ENCODE peak calls at places on chromosomes 5 and 9, in seven cellular contexts. One of them, this sample, is unnamed.

GRCh38 chr5:126732716-126733115 is 44.2 kb upstream of the LMNB1 start:
- DNase-seq in body of pancreas: peak
- DNase-seq in activated CD4-positive, alpha-beta T cell treated with anti-CD3 and anti-CD28 coated beads, Interleukin-2, amount 50 U/mL, for 48 hours: no peak
- DNase-seq in HS-5: no peak
- DNase-seq in stimulated activated CD8-positive, alpha-beta memory T cell treated with anti-CD3 and anti-CD28 coated beads, Interleukin-4, amount 100 ng/mL, for 1 hour: no peak
- DNase-seq in Calu3: no peak
- DNase-seq in SHP77: no peak
- DNase-seq in this sample: peak

GRCh38 chr5:96720408-96720807 is 58.2 kb downstream of the CAST start:
- DNase-seq in body of pancreas: no peak
- DNase-seq in SHP77: no peak
- DNase-seq in activated CD4-positive, alpha-beta T cell treated with anti-CD3 and anti-CD28 coated beads, Interleukin-2, amount 50 U/mL, for 48 hours: no peak
- DNase-seq in HS-5: no peak
- DNase-seq in stimulated activated CD8-positive, alpha-beta memory T cell treated with anti-CD3 and anti-CD28 coated beads, Interleukin-4, amount 100 ng/mL, for 1 hour: no peak
- DNase-seq in Calu3: no peak
- DNase-seq in this sample: no peak

GRCh38 chr5:153598099-153598498 is 107.6 kb downstream of the GRIA1 start:
- DNase-seq in body of pancreas: no peak
- DNase-seq in stimulated activated CD8-positive, alpha-beta memory T cell treated with anti-CD3 and anti-CD28 coated beads, Interleukin-4, amount 100 ng/mL, for 1 hour: no peak
- DNase-seq in activated CD4-positive, alpha-beta T cell treated with anti-CD3 and anti-CD28 coated beads, Interleukin-2, amount 50 U/mL, for 48 hours: no peak
- DNase-seq in SHP77: no peak
- DNase-seq in HS-5: no peak
- DNase-seq in Calu3: no peak
- DNase-seq in this sample: no peak

GRCh38 chr9:79889325-79889724 is 317.6 kb downstream of the TLE4 start:
- DNase-seq in SHP77: no peak
- DNase-seq in body of pancreas: no peak
- DNase-seq in stimulated activated CD8-positive, alpha-beta memory T cell treated with anti-CD3 and anti-CD28 coated beads, Interleukin-4, amount 100 ng/mL, for 1 hour: no peak
- DNase-seq in HS-5: no peak
- DNase-seq in activated CD4-positive, alpha-beta T cell treated with anti-CD3 and anti-CD28 coated beads, Interleukin-2, amount 50 U/mL, for 48 hours: no peak
- DNase-seq in Calu3: no peak
- DNase-seq in this sample: no peak

GRCh38 chr5:67241326-67241725 is 44.7 kb upstream of the CD180 start:
- DNase-seq in HS-5: no peak
- DNase-seq in Calu3: no peak
- DNase-seq in stimulated activated CD8-positive, alpha-beta memory T cell treated with anti-CD3 and anti-CD28 coated beads, Interleukin-4, amount 100 ng/mL, for 1 hour: no peak
- DNase-seq in activated CD4-positive, alpha-beta T cell treated with anti-CD3 and anti-CD28 coated beads, Interleukin-2, amount 50 U/mL, for 48 hours: no peak
- DNase-seq in body of pancreas: no peak
- DNase-seq in SHP77: no peak
- DNase-seq in this sample: no peak

GRCh38 chr9:27367175-27367798 is 70.3 kb upstream of the EQTN start:
- DNase-seq in HS-5: no peak
- DNase-seq in stimulated activated CD8-positive, alpha-beta memory T cell treated with anti-CD3 and anti-CD28 coated beads, Interleukin-4, amount 100 ng/mL, for 1 hour: no peak
- DNase-seq in activated CD4-positive, alpha-beta T cell treated with anti-CD3 and anti-CD28 coated beads, Interleukin-2, amount 50 U/mL, for 48 hours: no peak
- DNase-seq in Calu3: no peak
- DNase-seq in body of pancreas: no peak
- DNase-seq in SHP77: no peak
- DNase-seq in this sample: no peak

GRCh38 chr5:68406767-68407232 is 191.2 kb downstream of the PIK3R1 start:
- DNase-seq in Calu3: peak
- DNase-seq in activated CD4-positive, alpha-beta T cell treated with anti-CD3 and anti-CD28 coated beads, Interleukin-2, amount 50 U/mL, for 48 hours: no peak
- DNase-seq in HS-5: no peak
- DNase-seq in SHP77: no peak
- DNase-seq in body of pancreas: no peak
- DNase-seq in stimulated activated CD8-positive, alpha-beta memory T cell treated with anti-CD3 and anti-CD28 coated beads, Interleukin-4, amount 100 ng/mL, for 1 hour: no peak
- DNase-seq in this sample: peak

GRCh38 chr5:172498431-172499129 is 44.3 kb upstream of the SH3PXD2B start:
- DNase-seq in body of pancreas: no peak
- DNase-seq in activated CD4-positive, alpha-beta T cell treated with anti-CD3 and anti-CD28 coated beads, Interleukin-2, amount 50 U/mL, for 48 hours: no peak
- DNase-seq in SHP77: no peak
- DNase-seq in HS-5: no peak
- DNase-seq in stimulated activated CD8-positive, alpha-beta memory T cell treated with anti-CD3 and anti-CD28 coated beads, Interleukin-4, amount 100 ng/mL, for 1 hour: no peak
- DNase-seq in Calu3: no peak
- DNase-seq in this sample: no peak

GRCh38 chr5:5141625-5142527 is 1.7 kb downstream of the ADAMTS16 start:
- DNase-seq in Calu3: peak
- DNase-seq in stimulated activated CD8-positive, alpha-beta memory T cell treated with anti-CD3 and anti-CD28 coated beads, Interleukin-4, amount 100 ng/mL, for 1 hour: peak
- DNase-seq in HS-5: no peak
- DNase-seq in activated CD4-positive, alpha-beta T cell treated with anti-CD3 and anti-CD28 coated beads, Interleukin-2, amount 50 U/mL, for 48 hours: peak
- DNase-seq in body of pancreas: peak
- DNase-seq in SHP77: peak
- DNase-seq in this sample: no peak

GRCh38 chr9:129027685-129028191 is 393 bp downstream of the SH3GLB2 start:
- DNase-seq in Calu3: peak
- DNase-seq in HS-5: no peak
- DNase-seq in body of pancreas: peak
- DNase-seq in activated CD4-positive, alpha-beta T cell treated with anti-CD3 and anti-CD28 coated beads, Interleukin-2, amount 50 U/mL, for 48 hours: peak
- DNase-seq in SHP77: peak
- DNase-seq in stimulated activated CD8-positive, alpha-beta memory T cell treated with anti-CD3 and anti-CD28 coated beads, Interleukin-4, amount 100 ng/mL, for 1 hour: no peak
- DNase-seq in this sample: no peak

GRCh38 chr9:21334603-21334968 is 618 bp downstream of the KLHL9 start:
- DNase-seq in SHP77: no peak
- DNase-seq in body of pancreas: no peak
- DNase-seq in activated CD4-positive, alpha-beta T cell treated with anti-CD3 and anti-CD28 coated beads, Interleukin-2, amount 50 U/mL, for 48 hours: no peak
- DNase-seq in Calu3: no peak
- DNase-seq in stimulated activated CD8-positive, alpha-beta memory T cell treated with anti-CD3 and anti-CD28 coated beads, Interleukin-4, amount 100 ng/mL, for 1 hour: no peak
- DNase-seq in HS-5: no peak
- DNase-seq in this sample: no peak

GRCh38 chr9:130902204-130903185 is 5.9 kb upstream of the QRFP start:
- DNase-seq in activated CD4-positive, alpha-beta T cell treated with anti-CD3 and anti-CD28 coated beads, Interleukin-2, amount 50 U/mL, for 48 hours: no peak
- DNase-seq in HS-5: no peak
- DNase-seq in Calu3: no peak
- DNase-seq in SHP77: no peak
- DNase-seq in stimulated activated CD8-positive, alpha-beta memory T cell treated with anti-CD3 and anti-CD28 coated beads, Interleukin-4, amount 100 ng/mL, for 1 hour: no peak
- DNase-seq in body of pancreas: no peak
- DNase-seq in this sample: no peak

GRCh38 chr5:154653418-154653763 is 101.8 kb upstream of the LARP1 start:
- DNase-seq in body of pancreas: peak
- DNase-seq in HS-5: no peak
- DNase-seq in SHP77: no peak
- DNase-seq in stimulated activated CD8-positive, alpha-beta memory T cell treated with anti-CD3 and anti-CD28 coated beads, Interleukin-4, amount 100 ng/mL, for 1 hour: no peak
- DNase-seq in activated CD4-positive, alpha-beta T cell treated with anti-CD3 and anti-CD28 coated beads, Interleukin-2, amount 50 U/mL, for 48 hours: no peak
- DNase-seq in Calu3: no peak
- DNase-seq in this sample: no peak

GRCh38 chr9:70093944-70094343 is 50.3 kb downstream of the MAMDC2 start:
- DNase-seq in activated CD4-positive, alpha-beta T cell treated with anti-CD3 and anti-CD28 coated beads, Interleukin-2, amount 50 U/mL, for 48 hours: no peak
- DNase-seq in stimulated activated CD8-positive, alpha-beta memory T cell treated with anti-CD3 and anti-CD28 coated beads, Interleukin-4, amount 100 ng/mL, for 1 hour: no peak
- DNase-seq in Calu3: no peak
- DNase-seq in HS-5: no peak
- DNase-seq in body of pancreas: no peak
- DNase-seq in SHP77: no peak
- DNase-seq in this sample: no peak

GRCh38 chr9:93122721-93123221 is 11.3 kb downstream of the NINJ1 start:
- DNase-seq in body of pancreas: no peak
- DNase-seq in Calu3: no peak
- DNase-seq in activated CD4-positive, alpha-beta T cell treated with anti-CD3 and anti-CD28 coated beads, Interleukin-2, amount 50 U/mL, for 48 hours: no peak
- DNase-seq in HS-5: no peak
- DNase-seq in SHP77: no peak
- DNase-seq in stimulated activated CD8-positive, alpha-beta memory T cell treated with anti-CD3 and anti-CD28 coated beads, Interleukin-4, amount 100 ng/mL, for 1 hour: no peak
- DNase-seq in this sample: no peak

GRCh38 chr9:109652112-109652511 is 127.9 kb upstream of the PALM2AKAP2 start:
- DNase-seq in activated CD4-positive, alpha-beta T cell treated with anti-CD3 and anti-CD28 coated beads, Interleukin-2, amount 50 U/mL, for 48 hours: no peak
- DNase-seq in SHP77: no peak
- DNase-seq in HS-5: no peak
- DNase-seq in stimulated activated CD8-positive, alpha-beta memory T cell treated with anti-CD3 and anti-CD28 coated beads, Interleukin-4, amount 100 ng/mL, for 1 hour: no peak
- DNase-seq in body of pancreas: no peak
- DNase-seq in Calu3: no peak
- DNase-seq in this sample: no peak

GRCh38 chr9:137243626-137244485 is 2.8 kb downstream of the TUBB4B start:
- DNase-seq in stimulated activated CD8-positive, alpha-beta memory T cell treated with anti-CD3 and anti-CD28 coated beads, Interleukin-4, amount 100 ng/mL, for 1 hour: no peak
- DNase-seq in Calu3: no peak
- DNase-seq in activated CD4-positive, alpha-beta T cell treated with anti-CD3 and anti-CD28 coated beads, Interleukin-2, amount 50 U/mL, for 48 hours: peak
- DNase-seq in HS-5: no peak
- DNase-seq in SHP77: no peak
- DNase-seq in body of pancreas: peak
- DNase-seq in this sample: no peak

GRCh38 chr9:114953917-114954316 is 23.5 kb upstream of the TNFSF8 start:
- DNase-seq in activated CD4-positive, alpha-beta T cell treated with anti-CD3 and anti-CD28 coated beads, Interleukin-2, amount 50 U/mL, for 48 hours: no peak
- DNase-seq in HS-5: peak
- DNase-seq in SHP77: no peak
- DNase-seq in Calu3: no peak
- DNase-seq in body of pancreas: no peak
- DNase-seq in stimulated activated CD8-positive, alpha-beta memory T cell treated with anti-CD3 and anti-CD28 coated beads, Interleukin-4, amount 100 ng/mL, for 1 hour: no peak
- DNase-seq in this sample: no peak

GRCh38 chr5:133806847-133807246 is 161.6 kb downstream of the C5orf15 start:
- DNase-seq in body of pancreas: no peak
- DNase-seq in Calu3: no peak
- DNase-seq in SHP77: no peak
- DNase-seq in activated CD4-positive, alpha-beta T cell treated with anti-CD3 and anti-CD28 coated beads, Interleukin-2, amount 50 U/mL, for 48 hours: no peak
- DNase-seq in HS-5: no peak
- DNase-seq in stimulated activated CD8-positive, alpha-beta memory T cell treated with anti-CD3 and anti-CD28 coated beads, Interleukin-4, amount 100 ng/mL, for 1 hour: no peak
- DNase-seq in this sample: no peak

GRCh38 chr5:42090162-42090561 is 165.1 kb downstream of the FBXO4 start:
- DNase-seq in stimulated activated CD8-positive, alpha-beta memory T cell treated with anti-CD3 and anti-CD28 coated beads, Interleukin-4, amount 100 ng/mL, for 1 hour: no peak
- DNase-seq in body of pancreas: no peak
- DNase-seq in activated CD4-positive, alpha-beta T cell treated with anti-CD3 and anti-CD28 coated beads, Interleukin-2, amount 50 U/mL, for 48 hours: no peak
- DNase-seq in Calu3: no peak
- DNase-seq in SHP77: no peak
- DNase-seq in HS-5: no peak
- DNase-seq in this sample: no peak

GRCh38 chr5:59193616-59194319 is 610.9 kb downstream of the RAB3C start:
- DNase-seq in stimulated activated CD8-positive, alpha-beta memory T cell treated with anti-CD3 and anti-CD28 coated beads, Interleukin-4, amount 100 ng/mL, for 1 hour: no peak
- DNase-seq in Calu3: peak
- DNase-seq in SHP77: no peak
- DNase-seq in activated CD4-positive, alpha-beta T cell treated with anti-CD3 and anti-CD28 coated beads, Interleukin-2, amount 50 U/mL, for 48 hours: no peak
- DNase-seq in body of pancreas: no peak
- DNase-seq in HS-5: peak
- DNase-seq in this sample: no peak

GRCh38 chr5:39270172-39270848 is 50.9 kb upstream of the FYB1 start:
- DNase-seq in body of pancreas: no peak
- DNase-seq in stimulated activated CD8-positive, alpha-beta memory T cell treated with anti-CD3 and anti-CD28 coated beads, Interleukin-4, amount 100 ng/mL, for 1 hour: no peak
- DNase-seq in SHP77: no peak
- DNase-seq in Calu3: no peak
- DNase-seq in activated CD4-positive, alpha-beta T cell treated with anti-CD3 and anti-CD28 coated beads, Interleukin-2, amount 50 U/mL, for 48 hours: no peak
- DNase-seq in HS-5: no peak
- DNase-seq in this sample: no peak

GRCh38 chr5:123880875-123881274 is 368.9 kb downstream of the CSNK1G3 start:
- DNase-seq in Calu3: no peak
- DNase-seq in HS-5: no peak
- DNase-seq in SHP77: no peak
- DNase-seq in body of pancreas: no peak
- DNase-seq in activated CD4-positive, alpha-beta T cell treated with anti-CD3 and anti-CD28 coated beads, Interleukin-2, amount 50 U/mL, for 48 hours: no peak
- DNase-seq in stimulated activated CD8-positive, alpha-beta memory T cell treated with anti-CD3 and anti-CD28 coated beads, Interleukin-4, amount 100 ng/mL, for 1 hour: no peak
- DNase-seq in this sample: no peak

GRCh38 chr9:130186839-130187522 is 14.8 kb downstream of the NCS1 start:
- DNase-seq in Calu3: peak
- DNase-seq in activated CD4-positive, alpha-beta T cell treated with anti-CD3 and anti-CD28 coated beads, Interleukin-2, amount 50 U/mL, for 48 hours: peak
- DNase-seq in body of pancreas: peak
- DNase-seq in SHP77: peak
- DNase-seq in stimulated activated CD8-positive, alpha-beta memory T cell treated with anti-CD3 and anti-CD28 coated beads, Interleukin-4, amount 100 ng/mL, for 1 hour: no peak
- DNase-seq in HS-5: peak
- DNase-seq in this sample: peak

GRCh38 chr5:135134686-135135381 is 100.8 kb upstream of the PITX1 start:
- DNase-seq in Calu3: peak
- DNase-seq in stimulated activated CD8-positive, alpha-beta memory T cell treated with anti-CD3 and anti-CD28 coated beads, Interleukin-4, amount 100 ng/mL, for 1 hour: no peak
- DNase-seq in body of pancreas: no peak
- DNase-seq in HS-5: no peak
- DNase-seq in activated CD4-positive, alpha-beta T cell treated with anti-CD3 and anti-CD28 coated beads, Interleukin-2, amount 50 U/mL, for 48 hours: no peak
- DNase-seq in SHP77: no peak
- DNase-seq in this sample: peak

GRCh38 chr5:59724482-59725392 is 168.8 kb downstream of the PDE4D start:
- DNase-seq in stimulated activated CD8-positive, alpha-beta memory T cell treated with anti-CD3 and anti-CD28 coated beads, Interleukin-4, amount 100 ng/mL, for 1 hour: no peak
- DNase-seq in activated CD4-positive, alpha-beta T cell treated with anti-CD3 and anti-CD28 coated beads, Interleukin-2, amount 50 U/mL, for 48 hours: peak
- DNase-seq in HS-5: no peak
- DNase-seq in SHP77: peak
- DNase-seq in Calu3: peak
- DNase-seq in body of pancreas: peak
- DNase-seq in this sample: peak

GRCh38 chr9:87519415-87519989 is 21.8 kb downstream of the DAPK1 start:
- DNase-seq in body of pancreas: no peak
- DNase-seq in Calu3: no peak
- DNase-seq in stimulated activated CD8-positive, alpha-beta memory T cell treated with anti-CD3 and anti-CD28 coated beads, Interleukin-4, amount 100 ng/mL, for 1 hour: no peak
- DNase-seq in activated CD4-positive, alpha-beta T cell treated with anti-CD3 and anti-CD28 coated beads, Interleukin-2, amount 50 U/mL, for 48 hours: no peak
- DNase-seq in HS-5: no peak
- DNase-seq in SHP77: no peak
- DNase-seq in this sample: no peak

GRCh38 chr5:14062178-14062577 is 81.0 kb upstream of the TRIO start:
- DNase-seq in Calu3: no peak
- DNase-seq in SHP77: no peak
- DNase-seq in HS-5: no peak
- DNase-seq in body of pancreas: no peak
- DNase-seq in stimulated activated CD8-positive, alpha-beta memory T cell treated with anti-CD3 and anti-CD28 coated beads, Interleukin-4, amount 100 ng/mL, for 1 hour: no peak
- DNase-seq in activated CD4-positive, alpha-beta T cell treated with anti-CD3 and anti-CD28 coated beads, Interleukin-2, amount 50 U/mL, for 48 hours: no peak
- DNase-seq in this sample: no peak

GRCh38 chr5:142303576-142303975 is 21.2 kb downstream of the SPRY4 start:
- DNase-seq in SHP77: no peak
- DNase-seq in body of pancreas: no peak
- DNase-seq in Calu3: no peak
- DNase-seq in stimulated activated CD8-positive, alpha-beta memory T cell treated with anti-CD3 and anti-CD28 coated beads, Interleukin-4, amount 100 ng/mL, for 1 hour: no peak
- DNase-seq in HS-5: no peak
- DNase-seq in activated CD4-positive, alpha-beta T cell treated with anti-CD3 and anti-CD28 coated beads, Interleukin-2, amount 50 U/mL, for 48 hours: no peak
- DNase-seq in this sample: no peak

This sample was measured in mucosa of descending colon.